ENCODE peak calls at places on chromosomes 12 and 14, in eight cellular contexts. R, I, Y, W, U, D, N and O are unnamed samples.

GRCh38 chr12:4154672-4155225 is 118.8 kb upstream of the CCND2 start:
- DNase-seq in R (no peak), I (no peak), Y (no peak), W (no peak), U (no peak), D (no peak), N (no peak), O (no peak)

GRCh38 chr12:87796961-87797516 is 232.2 kb downstream of the C12orf50 start:
- DNase-seq in R (no peak), I (no peak), Y (no peak), W (no peak), U (no peak), D (no peak), N (no peak), O (no peak)

GRCh38 chr12:131058700-131059099 is 105.0 kb downstream of the ADGRD1 start:
- DNase-seq in R (no peak), I (no peak), Y (no peak), W (no peak), U (no peak), D (no peak), N (no peak), O (no peak)

GRCh38 chr12:113439606-113440030 is 17.4 kb downstream of the SDSL start:
- DNase-seq in R (no peak), I (no peak), Y (no peak), W (peak), U (no peak), D (peak), N (peak), O (no peak)

GRCh38 chr12:84131076-84131475 is 781.5 kb downstream of the SLC6A15 start:
- DNase-seq in R (no peak), I (no peak), Y (no peak), W (no peak), U (no peak), D (no peak), N (no peak), O (no peak)

GRCh38 chr12:104790296-104791125 is 167.6 kb downstream of the SLC41A2 start:
- DNase-seq in R (peak), I (no peak), Y (peak), W (peak), U (peak), D (peak), N (peak), O (peak)

GRCh38 chr12:5479761-5480160 is 47.9 kb downstream of the NTF3 start:
- DNase-seq in R (no peak), I (no peak), Y (no peak), W (no peak), U (no peak), D (no peak), N (no peak), O (no peak)

GRCh38 chr12:122190842-122191668 is 8.1 kb downstream of the LRRC43 start:
- DNase-seq in R (peak), I (no peak), Y (peak), W (peak), U (peak), D (peak), N (peak), O (peak)

GRCh38 chr12:19964549-19964948 is 403.8 kb upstream of the PDE3A start:
- DNase-seq in R (no peak), I (no peak), Y (no peak), W (no peak), U (no peak), D (no peak), N (no peak), O (no peak)

DNA sequence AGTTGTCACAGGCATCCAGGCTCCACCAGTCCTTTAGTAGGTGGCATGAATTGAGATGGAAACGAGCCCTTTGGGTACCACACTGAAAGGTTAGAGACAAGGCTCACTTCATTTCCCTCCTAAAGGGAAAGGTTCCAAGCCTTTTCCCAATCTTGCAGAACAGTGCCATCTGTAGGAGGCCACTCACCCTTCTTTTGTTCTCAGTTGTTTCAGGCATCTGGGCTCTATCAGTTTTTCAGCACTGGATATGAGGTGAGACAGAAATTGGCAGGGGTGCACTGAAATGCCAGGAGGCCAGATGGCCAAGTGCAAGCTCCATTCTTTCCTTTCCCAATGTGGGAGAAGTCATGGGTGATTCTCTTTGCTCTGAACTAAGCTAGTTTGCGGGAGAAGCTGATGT is 15.2 kb downstream of the FBXO33 start:
- DNase-seq in R (no peak), I (no peak), Y (no peak), W (no peak), U (no peak), D (no peak), N (no peak), O (no peak)
- TF ChIP-seq CTCF in R (no peak), I (peak), Y (no peak), W (peak), U (no peak), D (no peak), N (peak), O (no peak)

DNA sequence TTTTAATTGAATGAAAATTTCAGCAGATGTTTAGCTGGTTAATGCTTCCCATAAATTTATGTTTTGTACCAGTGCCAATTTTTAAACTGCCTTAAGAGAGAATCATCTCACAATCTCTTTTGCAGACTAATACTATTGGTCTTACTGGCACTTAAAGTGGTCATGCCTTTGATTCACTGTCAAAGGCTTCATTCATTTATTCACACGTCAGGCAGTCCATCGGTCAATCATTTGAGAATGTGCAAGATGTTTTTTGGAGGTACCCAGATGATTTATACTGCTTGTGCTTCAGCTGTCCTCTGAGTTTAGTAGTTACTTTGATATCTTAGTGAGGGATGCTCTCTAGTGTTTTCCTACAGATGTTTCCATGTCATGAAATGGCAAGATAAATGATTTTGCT is 83.4 kb downstream of the NAV3 start:
- DNase-seq in R (no peak), I (peak), Y (no peak), W (no peak), U (no peak), D (no peak), N (no peak), O (no peak)
- TF ChIP-seq CTCF in R (no peak), I (no peak), Y (no peak), W (no peak), U (no peak), D (no peak), N (peak), O (no peak)

GRCh38 chr12:110038741-110039084 is 9.6 kb downstream of the C12orf76 start:
- DNase-seq in R (no peak), I (no peak), Y (no peak), W (no peak), U (no peak), D (no peak), N (no peak), O (no peak)

GRCh38 chr12:110037315-110037714 is 11.0 kb downstream of the C12orf76 start:
- DNase-seq in R (no peak), I (no peak), Y (no peak), W (no peak), U (no peak), D (no peak), N (no peak), O (no peak)

GRCh38 chr12:110039085-110039807 is 9.1 kb downstream of the C12orf76 start:
- DNase-seq in R (peak), I (peak), Y (peak), W (peak), U (peak), D (peak), N (no peak), O (peak)

GRCh38 chr12:110035534-110036104 is 12.7 kb downstream of the C12orf76 start:
- DNase-seq in R (no peak), I (no peak), Y (no peak), W (no peak), U (no peak), D (no peak), N (no peak), O (no peak)
- TF ChIP-seq CTCF in R (no peak), I (no peak), Y (no peak), W (no peak), U (no peak), D (no peak), N (no peak), O (no peak)

DNA sequence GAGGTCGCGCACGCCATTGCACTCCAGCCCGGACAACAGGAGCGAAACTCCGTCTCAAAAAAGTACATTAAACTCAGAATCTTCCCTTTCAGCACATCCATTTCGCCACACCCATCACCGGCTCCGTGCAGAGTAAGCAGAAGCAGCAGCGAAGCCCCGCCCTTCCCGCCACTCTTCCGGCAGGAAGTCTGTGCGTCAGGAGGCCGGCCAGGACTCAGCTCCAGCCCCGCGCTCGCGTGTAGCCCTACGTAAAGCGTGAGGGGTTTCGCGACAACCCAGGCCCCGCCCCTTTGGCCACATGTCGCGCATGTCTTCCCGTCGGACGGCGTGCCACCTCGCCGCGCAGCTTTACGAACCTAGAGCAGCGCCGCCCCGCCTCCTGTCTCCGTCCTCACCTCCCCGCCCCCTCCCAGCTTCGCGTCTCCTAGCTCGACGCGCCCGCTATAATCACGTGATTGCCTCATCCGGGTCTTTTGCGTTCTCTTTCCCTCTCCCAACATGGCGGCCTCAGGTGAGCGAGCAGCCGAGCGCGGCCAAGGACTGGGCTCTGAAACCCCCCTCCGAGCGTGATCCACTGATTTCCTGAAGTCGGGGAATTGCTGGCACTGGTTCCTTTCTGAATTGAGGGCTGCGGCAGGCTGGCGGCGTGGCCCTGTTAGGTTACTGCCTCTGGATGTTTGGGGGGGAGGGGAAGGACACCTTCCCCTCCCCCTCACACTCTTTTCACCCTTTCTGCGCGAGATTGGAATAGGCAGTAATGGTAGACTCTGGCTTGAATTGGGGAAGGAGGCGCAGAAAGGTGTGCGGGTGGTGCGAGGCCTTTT is at the start of gene EIF4B:
- DNase-seq in R (peak), I (peak), Y (peak), W (peak), U (peak), D (peak), N (peak), O (peak)
- TF ChIP-seq CTCF in R (no peak), I (no peak), Y (no peak), W (no peak), U (peak), D (no peak), N (no peak), O (no peak)

GRCh38 chr14:24761141-24761540 is 127.2 kb upstream of the GZMB start:
- DNase-seq in R (no peak), I (no peak), Y (no peak), W (no peak), U (no peak), D (no peak), N (no peak), O (no peak)
- TF ChIP-seq CTCF in R (no peak), I (no peak), Y (no peak), W (no peak), U (no peak), D (no peak), N (no peak), O (no peak)

DNA sequence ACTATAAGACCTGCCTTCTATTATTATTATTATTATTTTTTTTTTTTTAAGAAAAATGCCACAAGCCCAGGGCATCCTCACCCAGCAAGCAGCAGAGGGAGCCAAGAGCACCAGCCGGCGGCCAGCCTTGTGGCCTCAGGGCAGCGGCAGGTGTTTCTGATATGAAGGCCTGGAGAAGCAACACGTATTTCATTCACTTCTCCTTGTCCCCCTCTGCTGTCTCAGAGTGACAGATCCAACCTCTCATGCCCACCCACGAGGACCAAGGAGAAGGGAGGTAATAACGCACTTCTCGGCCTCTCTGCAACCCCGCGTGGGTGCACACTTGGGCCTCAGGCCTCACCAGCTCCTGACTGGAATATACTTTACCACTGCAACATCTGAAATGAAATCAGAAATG is 25.4 kb downstream of the CDC42BPB start:
- DNase-seq in R (no peak), I (no peak), Y (no peak), W (peak), U (peak), D (peak), N (peak), O (peak)
- TF ChIP-seq CTCF in R (no peak), I (peak), Y (no peak), W (peak), U (no peak), D (peak), N (no peak), O (no peak)

GRCh38 chr14:22980672-22981089 is 1.7 kb downstream of the AJUBA start:
- DNase-seq in R (peak), I (no peak), Y (no peak), W (peak), U (peak), D (peak), N (peak), O (peak)

GRCh38 chr14:22979748-22980392 is 2.5 kb downstream of the AJUBA start:
- DNase-seq in R (no peak), I (no peak), Y (no peak), W (no peak), U (no peak), D (no peak), N (no peak), O (no peak)

GRCh38 chr14:22978487-22978837 is 3.9 kb downstream of the AJUBA start:
- DNase-seq in R (no peak), I (no peak), Y (no peak), W (no peak), U (no peak), D (no peak), N (no peak), O (no peak)

GRCh38 chr14:22977684-22978486 is 4.5 kb downstream of the AJUBA start:
- DNase-seq in R (peak), I (no peak), Y (no peak), W (peak), U (no peak), D (peak), N (peak), O (peak)

GRCh38 chr14:22978873-22979671 is 3.3 kb downstream of the AJUBA start:
- DNase-seq in R (no peak), I (no peak), Y (no peak), W (no peak), U (no peak), D (no peak), N (no peak), O (peak)
- TF ChIP-seq CTCF in R (no peak), I (no peak), Y (no peak), W (no peak), U (no peak), D (no peak), N (no peak), O (no peak)